ENCODE peak calls at places on chromosomes 13 and 19, in four cellular contexts. One of them, this sample, is unnamed.

GRCh38 chr19:956747-957451 is 27.2 kb upstream of the WDR18 start:
- DNase-seq in tibial nerve: no peak
- DNase-seq in RWPE1: peak; percentile 61
- DNase-seq in right cardiac atrium: no peak
- DNase-seq in this sample: no peak

GRCh38 chr13:29959086-29959485 is 108.7 kb upstream of the UBL3 start:
- DNase-seq in right cardiac atrium: no peak
- DNase-seq in tibial nerve: no peak
- DNase-seq in RWPE1: no peak
- DNase-seq in this sample: no peak

GRCh38 chr13:29190298-29190697 is 370.2 kb downstream of the MTUS2 start:
- DNase-seq in right cardiac atrium: no peak
- DNase-seq in tibial nerve: no peak
- DNase-seq in RWPE1: no peak
- DNase-seq in this sample: no peak

GRCh38 chr13:95301947-95302386 is 716 bp upstream of the ABCC4 start:
- DNase-seq in right cardiac atrium: no peak
- DNase-seq in RWPE1: no peak
- DNase-seq in tibial nerve: peak; percentile 13
- DNase-seq in this sample: no peak

GRCh38 chr13:109130093-109130835 is 500.9 kb downstream of the MYO16 start:
- DNase-seq in RWPE1: no peak
- DNase-seq in tibial nerve: no peak
- DNase-seq in right cardiac atrium: no peak
- DNase-seq in this sample: no peak

GRCh38 chr19:38665950-38666661 is 18.7 kb downstream of the ACTN4 start:
- DNase-seq in RWPE1: no peak
- DNase-seq in right cardiac atrium: peak; percentile 86
- DNase-seq in tibial nerve: peak; percentile 65
- DNase-seq in this sample: peak; percentile 75

GRCh38 chr19:54523403-54523802 is 20.8 kb downstream of the LAIR2 start:
- DNase-seq in RWPE1: peak; percentile 57
- DNase-seq in right cardiac atrium: no peak
- DNase-seq in tibial nerve: no peak
- DNase-seq in this sample: no peak

GRCh38 chr13:113901231-113901630 is 37.4 kb upstream of the GAS6 start:
- DNase-seq in right cardiac atrium: no peak
- DNase-seq in tibial nerve: no peak
- DNase-seq in RWPE1: no peak
- DNase-seq in this sample: no peak

GRCh38 chr13:101399365-101399764 is 16.9 kb downstream of the NALCN start:
- DNase-seq in tibial nerve: no peak
- DNase-seq in RWPE1: no peak
- DNase-seq in right cardiac atrium: no peak
- DNase-seq in this sample: no peak

GRCh38 chr13:80009760-80010159 is 331.2 kb downstream of the SPRY2 start:
- DNase-seq in RWPE1: no peak
- DNase-seq in right cardiac atrium: no peak
- DNase-seq in tibial nerve: no peak
- DNase-seq in this sample: no peak

GRCh38 chr13:108676620-108677019 is 47.2 kb downstream of the MYO16 start:
- DNase-seq in RWPE1: no peak
- DNase-seq in right cardiac atrium: no peak
- DNase-seq in tibial nerve: no peak
- DNase-seq in this sample: no peak

GRCh38 chr13:108225440-108225839 is 7.2 kb downstream of the ABHD13 start:
- DNase-seq in RWPE1: no peak
- DNase-seq in tibial nerve: no peak
- DNase-seq in right cardiac atrium: no peak
- DNase-seq in this sample: no peak

GRCh38 chr19:10836478-10837325 is 690 bp upstream of the TMED1 start:
- DNase-seq in RWPE1: peak; percentile 80
- DNase-seq in right cardiac atrium: peak; percentile 94
- DNase-seq in tibial nerve: no peak
- DNase-seq in this sample: peak; percentile 90

GRCh38 chr19:52670046-52670445 is 31.9 kb upstream of the ZNF83 start:
- DNase-seq in right cardiac atrium: no peak
- DNase-seq in RWPE1: peak; percentile 34
- DNase-seq in tibial nerve: no peak
- DNase-seq in this sample: no peak

GRCh38 chr19:39103151-39103550 is 19.0 kb downstream of the ACP7 start:
- DNase-seq in RWPE1: no peak
- DNase-seq in right cardiac atrium: no peak
- DNase-seq in tibial nerve: no peak
- DNase-seq in this sample: no peak

GRCh38 chr13:23399254-23399796 is 34.2 kb downstream of the SACS start:
- DNase-seq in right cardiac atrium: no peak
- DNase-seq in tibial nerve: no peak
- DNase-seq in RWPE1: no peak
- DNase-seq in this sample: no peak

GRCh38 chr19:39637891-39638290 is 17.8 kb upstream of the LGALS16 start:
- DNase-seq in tibial nerve: no peak
- DNase-seq in RWPE1: no peak
- DNase-seq in right cardiac atrium: no peak
- DNase-seq in this sample: no peak

GRCh38 chr13:40340368-40341085 is 325.9 kb downstream of the FOXO1 start:
- DNase-seq in RWPE1: no peak
- DNase-seq in right cardiac atrium: no peak
- DNase-seq in tibial nerve: no peak
- DNase-seq in this sample: no peak

GRCh38 chr13:50130686-50131051 is 115.4 kb downstream of the KCNRG start:
- DNase-seq in tibial nerve: no peak
- DNase-seq in right cardiac atrium: peak; percentile 59
- DNase-seq in RWPE1: no peak
- DNase-seq in this sample: no peak

GRCh38 chr19:3720533-3720917 is 12.3 kb downstream of the TJP3 start:
- DNase-seq in RWPE1: no peak
- DNase-seq in right cardiac atrium: no peak
- DNase-seq in tibial nerve: no peak
- DNase-seq in this sample: no peak

GRCh38 chr19:3722443-3723109 is 14.4 kb downstream of the TJP3 start:
- DNase-seq in tibial nerve: no peak
- DNase-seq in RWPE1: no peak
- DNase-seq in right cardiac atrium: no peak
- DNase-seq in this sample: no peak

GRCh38 chr19:3721131-3721899 is 13.1 kb downstream of the TJP3 start:
- DNase-seq in tibial nerve: peak; percentile 62
- DNase-seq in RWPE1: peak; percentile 82
- DNase-seq in right cardiac atrium: peak; percentile 88
- DNase-seq in this sample: peak; percentile 74

GRCh38 chr19:3721900-3722442 is 13.8 kb downstream of the TJP3 start:
- DNase-seq in RWPE1: no peak
- DNase-seq in right cardiac atrium: no peak
- DNase-seq in tibial nerve: no peak
- DNase-seq in this sample: no peak

GRCh38 chr19:3719868-3720532 is 11.8 kb downstream of the TJP3 start:
- DNase-seq in tibial nerve: no peak
- DNase-seq in right cardiac atrium: no peak
- DNase-seq in RWPE1: no peak
- DNase-seq in this sample: no peak
- H3K27ac ChIP-seq in tibial nerve: no peak overlapping the region
- H3K27ac ChIP-seq in right cardiac atrium: no peak overlapping the region
- H3K27ac ChIP-seq in RWPE1: no peak overlapping the region
- H3K27ac ChIP-seq in this sample: no peak overlapping the region

GRCh38 chr19:49811328-49811727 is 1.8 kb downstream of the FUZ start:
- DNase-seq in right cardiac atrium: no peak
- DNase-seq in tibial nerve: no peak
- DNase-seq in RWPE1: no peak
- DNase-seq in this sample: no peak

GRCh38 chr19:49807888-49808675 is 5.0 kb downstream of the FUZ start:
- DNase-seq in right cardiac atrium: peak; percentile 68
- DNase-seq in tibial nerve: no peak
- DNase-seq in RWPE1: no peak
- DNase-seq in this sample: no peak

GRCh38 chr19:49809155-49809986 is 3.7 kb downstream of the FUZ start:
- DNase-seq in tibial nerve: peak; percentile 47
- DNase-seq in right cardiac atrium: peak; percentile 83
- DNase-seq in RWPE1: peak; percentile 31
- DNase-seq in this sample: peak; percentile 72

GRCh38 chr19:49808762-49809154 is 4.3 kb downstream of the FUZ start:
- DNase-seq in tibial nerve: peak; percentile 97
- DNase-seq in RWPE1: peak; percentile 92
- DNase-seq in right cardiac atrium: peak; percentile 98
- DNase-seq in this sample: peak; percentile 95

GRCh38 chr19:49809987-49810389 is 3.1 kb downstream of the FUZ start:
- DNase-seq in tibial nerve: no peak
- DNase-seq in RWPE1: no peak
- DNase-seq in right cardiac atrium: no peak
- DNase-seq in this sample: no peak
- H3K27ac ChIP-seq in tibial nerve: peak overlapping the region; percentile 83
- H3K27ac ChIP-seq in RWPE1: peak overlapping the region; percentile 84
- H3K27ac ChIP-seq in right cardiac atrium: peak overlapping the region; percentile 80
- H3K27ac ChIP-seq in this sample: peak overlapping the region; percentile 88

GRCh38 chr13:106602178-106602577 is 34.2 kb upstream of the ARGLU1 start:
- DNase-seq in right cardiac atrium: no peak
- DNase-seq in RWPE1: no peak
- DNase-seq in tibial nerve: no peak
- DNase-seq in this sample: no peak

GRCh38 chr13:106603568-106603967 is 35.6 kb upstream of the ARGLU1 start:
- DNase-seq in RWPE1: no peak
- DNase-seq in right cardiac atrium: no peak
- DNase-seq in tibial nerve: no peak
- DNase-seq in this sample: no peak

GRCh38 chr13:106597759-106598395 is 29.9 kb upstream of the ARGLU1 start:
- DNase-seq in right cardiac atrium: no peak
- DNase-seq in tibial nerve: no peak
- DNase-seq in RWPE1: no peak
- DNase-seq in this sample: no peak

GRCh38 chr13:106597190-106597589 is 29.3 kb upstream of the ARGLU1 start:
- DNase-seq in RWPE1: no peak
- DNase-seq in tibial nerve: no peak
- DNase-seq in right cardiac atrium: peak; percentile 90
- DNase-seq in this sample: peak; percentile 63

DNA sequence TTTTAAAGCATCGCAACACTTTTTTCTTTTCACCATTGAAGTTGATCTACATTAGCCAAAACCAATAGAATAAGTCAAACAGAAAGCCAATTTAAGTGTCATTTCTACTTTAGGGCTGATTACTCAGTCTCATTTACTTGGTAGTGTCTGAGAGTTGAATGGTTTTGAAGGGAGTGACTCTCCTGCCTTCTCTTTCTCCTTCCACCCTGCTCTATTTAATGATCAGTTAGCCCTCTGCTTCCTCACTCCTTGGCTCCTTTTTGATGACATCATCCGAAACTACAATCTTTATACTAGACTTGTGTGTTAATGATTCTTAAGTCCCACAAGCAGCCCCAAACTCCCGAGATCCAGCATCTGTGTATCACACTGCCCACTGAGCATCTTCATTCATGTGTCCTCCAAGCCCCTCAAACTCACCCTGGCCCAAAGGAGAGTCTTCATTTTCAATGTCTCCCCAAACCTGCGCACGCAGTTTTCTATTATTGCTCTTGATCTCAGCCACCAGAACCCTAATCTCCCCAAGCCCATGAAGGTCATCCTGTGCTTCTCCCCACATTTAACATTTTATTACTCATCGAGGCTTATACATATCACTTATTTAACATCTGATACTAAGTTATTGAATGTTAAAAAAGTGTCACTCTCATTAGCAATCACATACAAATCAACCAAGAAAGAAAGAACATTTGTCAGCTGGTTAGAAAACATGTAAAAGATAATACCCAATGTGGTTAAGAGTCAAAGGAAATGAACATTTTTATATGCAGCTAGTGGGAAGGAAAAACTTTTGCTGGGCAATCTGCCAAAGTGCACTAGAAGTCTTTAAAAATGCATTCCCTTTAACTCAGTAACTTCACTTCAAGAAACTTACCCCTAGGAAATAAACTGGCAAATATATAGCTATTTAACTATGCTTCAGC is 32.2 kb upstream of the ARGLU1 start:
- DNase-seq in RWPE1: no peak
- DNase-seq in right cardiac atrium: no peak
- DNase-seq in tibial nerve: peak; percentile 17
- DNase-seq in this sample: no peak
- H3K27ac ChIP-seq in RWPE1: no peak overlapping the region
- H3K27ac ChIP-seq in right cardiac atrium: no peak overlapping the region
- H3K27ac ChIP-seq in tibial nerve: no peak overlapping the region
- H3K27ac ChIP-seq in this sample: no peak overlapping the region

GRCh38 chr13:98524391-98524790 is 52.5 kb downstream of the STK24 start:
- DNase-seq in RWPE1: no peak
- DNase-seq in tibial nerve: no peak
- DNase-seq in right cardiac atrium: no peak
- DNase-seq in this sample: no peak
- H3K27ac ChIP-seq in RWPE1: no peak overlapping the region
- H3K27ac ChIP-seq in tibial nerve: no peak overlapping the region
- H3K27ac ChIP-seq in right cardiac atrium: no peak overlapping the region
- H3K27ac ChIP-seq in this sample: no peak overlapping the region